ENCODE peak calls at places on chromosome 2, in nine cellular contexts. Q is HCT116, A is endothelial cell of umbilical vein, Z is A549, W is ovary, P is spleen, G is NB4, T is heart left ventricle, R is body of pancreas. E is an unnamed sample.

GRCh38 chr2:9665903-9666302 is 35.1 kb upstream of the YWHAQ start:
- DNase-seq in Q (no peak), A (no peak), Z (peak), W (no peak), P (no peak), G (no peak), T (no peak), R (no peak), E (no peak)

GRCh38 chr2:84800194-84800805 is 80.6 kb downstream of the TRABD2A start:
- DNase-seq in Q (no peak), A (no peak), Z (no peak), W (no peak), P (no peak), G (no peak), T (no peak), R (no peak), E (no peak)

GRCh38 chr2:98434492-98434891 is 10.2 kb upstream of the INPP4A start:
- DNase-seq in Q (no peak), A (no peak), Z (no peak), W (no peak), P (no peak), G (no peak), T (no peak), R (no peak), E (no peak)

GRCh38 chr2:233840520-233840919 is 13.8 kb downstream of the HJURP start:
- DNase-seq in Q (no peak), A (no peak), Z (no peak), W (no peak), P (peak), G (no peak), T (no peak), R (no peak), E (no peak)

GRCh38 chr2:40279001-40279400 is 172.9 kb downstream of the SLC8A1 start:
- DNase-seq in Q (no peak), A (peak), Z (no peak), W (no peak), P (no peak), G (no peak), T (no peak), R (no peak), E (no peak)

GRCh38 chr2:120622159-120622869 is 113.4 kb upstream of the GLI2 start:
- DNase-seq in Q (no peak), A (no peak), Z (no peak), W (no peak), P (peak), G (no peak), T (no peak), R (no peak), E (no peak)

GRCh38 chr2:220966636-220967035 is 605.5 kb downstream of the EPHA4 start:
- DNase-seq in Q (no peak), A (no peak), Z (no peak), W (no peak), P (no peak), G (no peak), T (no peak), R (no peak), E (no peak)

GRCh38 chr2:224025874-224026273 is 13.2 kb downstream of the SERPINE2 start:
- DNase-seq in Q (no peak), A (no peak), Z (no peak), W (no peak), P (no peak), G (peak), T (no peak), R (peak), E (no peak)

GRCh38 chr2:105397959-105398521 is 811 bp downstream of the FHL2 start:
- DNase-seq in Q (no peak), A (peak), Z (no peak), W (no peak), P (no peak), G (no peak), T (no peak), R (no peak), E (no peak)

GRCh38 chr2:119697290-119698013 is 18.5 kb downstream of the TMEM177 start:
- DNase-seq in Q (no peak), A (no peak), Z (no peak), W (no peak), P (no peak), G (no peak), T (no peak), R (no peak), E (no peak)

GRCh38 chr2:212177724-212178123 is 360.9 kb downstream of the ERBB4 start:
- DNase-seq in Q (peak), A (peak), Z (no peak), W (no peak), P (no peak), G (peak), T (no peak), R (no peak), E (no peak)

GRCh38 chr2:233418761-233419625 is 64.7 kb downstream of the DGKD start:
- DNase-seq in Q (peak), A (peak), Z (peak), W (no peak), P (peak), G (no peak), T (peak), R (no peak), E (peak)

GRCh38 chr2:64987001-64987962 is 1.9 kb upstream of the SLC1A4 start:
- DNase-seq in Q (no peak), A (peak), Z (no peak), W (no peak), P (no peak), G (peak), T (no peak), R (no peak), E (no peak)

GRCh38 chr2:181462032-181462431 is 4.8 kb downstream of the ITGA4 start:
- DNase-seq in Q (no peak), A (no peak), Z (no peak), W (no peak), P (no peak), G (no peak), T (no peak), R (no peak), E (no peak)

GRCh38 chr2:102366406-102367112 is 11.0 kb downstream of the IL18R1 start:
- DNase-seq in Q (no peak), A (no peak), Z (no peak), W (no peak), P (no peak), G (peak), T (no peak), R (no peak), E (no peak)

GRCh38 chr2:120596990-120597594 is 138.6 kb upstream of the GLI2 start:
- DNase-seq in Q (no peak), A (peak), Z (no peak), W (peak), P (peak), G (peak), T (peak), R (peak), E (no peak)

GRCh38 chr2:43265006-43265770 is 38.8 kb upstream of the ZFP36L2 start:
- DNase-seq in Q (no peak), A (no peak), Z (no peak), W (peak), P (no peak), G (no peak), T (peak), R (peak), E (peak)

GRCh38 chr2:159153463-159153862 is 133.0 kb downstream of the WDSUB1 start:
- DNase-seq in Q (peak), A (no peak), Z (no peak), W (no peak), P (no peak), G (no peak), T (no peak), R (no peak), E (peak)

GRCh38 chr2:228771306-228771705 is 499.8 kb downstream of the PID1 start:
- DNase-seq in Q (no peak), A (no peak), Z (no peak), W (no peak), P (no peak), G (no peak), T (no peak), R (peak), E (no peak)

GRCh38 chr2:127525692-127526141 is 572 bp downstream of the IWS1 start:
- DNase-seq in Q (no peak), A (no peak), Z (peak), W (no peak), P (no peak), G (peak), T (no peak), R (peak), E (no peak)

GRCh38 chr2:105796131-105796638 is 51.5 kb downstream of the NCK2 start:
- DNase-seq in Q (no peak), A (no peak), Z (no peak), W (no peak), P (no peak), G (peak), T (no peak), R (no peak), E (no peak)

GRCh38 chr2:34785206-34785785 is 1186.2 kb upstream of the FAM98A start:
- DNase-seq in Q (no peak), A (no peak), Z (no peak), W (no peak), P (no peak), G (no peak), T (no peak), R (no peak), E (no peak)

GRCh38 chr2:186757009-186757408 is 63.1 kb downstream of the FAM171B start:
- DNase-seq in Q (no peak), A (peak), Z (no peak), W (no peak), P (no peak), G (no peak), T (no peak), R (no peak), E (no peak)

GRCh38 chr2:50491541-50492114 is 540.3 kb downstream of the NRXN1 start:
- DNase-seq in Q (peak), A (peak), Z (peak), W (no peak), P (no peak), G (peak), T (no peak), R (peak), E (no peak)

GRCh38 chr2:85326946-85327756 is 638 bp downstream of the TGOLN2 start:
- DNase-seq in Q (no peak), A (peak), Z (peak), W (peak), P (peak), G (peak), T (peak), R (peak), E (peak)

GRCh38 chr2:130795431-130795830 is 40.1 kb downstream of the AMER3 start:
- DNase-seq in Q (no peak), A (no peak), Z (no peak), W (no peak), P (peak), G (peak), T (no peak), R (no peak), E (no peak)

GRCh38 chr2:130797493-130798435 is 39.0 kb upstream of the ARHGEF4 start:
- DNase-seq in Q (peak), A (peak), Z (peak), W (peak), P (peak), G (peak), T (peak), R (peak), E (peak)

GRCh38 chr2:130799295-130799694 is 37.4 kb upstream of the ARHGEF4 start:
- DNase-seq in Q (no peak), A (no peak), Z (no peak), W (no peak), P (no peak), G (peak), T (no peak), R (no peak), E (no peak)

GRCh38 chr2:130796280-130796679 is 40.4 kb upstream of the ARHGEF4 start:
- DNase-seq in Q (no peak), A (no peak), Z (no peak), W (peak), P (peak), G (peak), T (no peak), R (no peak), E (no peak)

GRCh38 chr2:130798472-130799221 is 38.1 kb upstream of the ARHGEF4 start:
- DNase-seq in Q (no peak), A (no peak), Z (no peak), W (peak), P (peak), G (no peak), T (peak), R (no peak), E (no peak)
- H3K4me3 ChIP-seq in Q (peak), A (no peak), Z (peak), W (peak), P (peak), G (peak), T (peak), R (no peak), E (peak)

GRCh38 chr2:16154501-16155280 is 214.3 kb downstream of the MYCN start:
- DNase-seq in Q (no peak), A (no peak), Z (no peak), W (no peak), P (no peak), G (no peak), T (no peak), R (no peak), E (no peak)
- TF ChIP-seq CTCF in Q (no peak), A (no peak), Z (no peak), W (no peak), P (no peak), G (no peak), T (no peak), R (no peak), E (no peak)

DNA sequence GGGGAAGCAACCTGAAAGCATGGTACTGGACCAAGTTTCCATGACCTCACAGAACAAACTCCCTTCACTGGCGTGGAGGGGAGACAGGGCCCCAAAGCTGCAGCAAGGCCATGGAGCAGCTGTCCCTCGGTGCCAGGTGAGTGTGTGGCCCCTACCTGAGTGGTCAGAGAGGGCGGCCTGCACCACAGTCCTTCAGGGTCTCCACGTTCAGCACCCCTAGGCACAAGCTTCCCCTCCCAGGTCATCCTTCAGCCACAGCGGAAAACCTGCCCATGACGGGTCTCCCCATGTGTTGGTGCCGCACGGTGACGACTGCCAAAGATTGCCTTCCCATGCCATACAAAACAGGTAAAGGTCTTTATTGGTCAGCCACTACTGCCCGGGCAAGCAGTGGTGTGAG is 201.6 kb downstream of the MGAT5 start:
- DNase-seq in Q (no peak), A (no peak), Z (no peak), W (no peak), P (no peak), G (no peak), T (no peak), R (no peak), E (no peak)
- TF ChIP-seq POLR2A in Q (no peak), A (no peak), Z (no peak), W (no peak), P (no peak), G (no peak), T (no peak), R (no peak), E (no peak)

GRCh38 chr2:160994141-160995002 is 165.9 kb upstream of the TANK start:
- DNase-seq in Q (peak), A (peak), Z (peak), W (peak), P (no peak), G (peak), T (peak), R (peak), E (peak)
- H3K4me3 ChIP-seq in Q (no peak), A (no peak), Z (no peak), W (no peak), P (no peak), G (no peak), T (no peak), R (no peak), E (peak)

GRCh38 chr2:18754286-18754685 is 164.9 kb upstream of the NT5C1B start:
- DNase-seq in Q (no peak), A (no peak), Z (no peak), W (no peak), P (no peak), G (no peak), T (no peak), R (no peak), E (no peak)

GRCh38 chr2:18752022-18752493 is 162.7 kb upstream of the NT5C1B start:
- DNase-seq in Q (no peak), A (no peak), Z (peak), W (no peak), P (no peak), G (no peak), T (no peak), R (no peak), E (no peak)

GRCh38 chr2:18753722-18754121 is 164.4 kb upstream of the NT5C1B start:
- DNase-seq in Q (no peak), A (no peak), Z (no peak), W (no peak), P (no peak), G (no peak), T (no peak), R (no peak), E (no peak)

GRCh38 chr2:18750662-18751554 is 161.5 kb upstream of the NT5C1B start:
- DNase-seq in Q (no peak), A (no peak), Z (no peak), W (no peak), P (no peak), G (no peak), T (no peak), R (no peak), E (no peak)

DNA sequence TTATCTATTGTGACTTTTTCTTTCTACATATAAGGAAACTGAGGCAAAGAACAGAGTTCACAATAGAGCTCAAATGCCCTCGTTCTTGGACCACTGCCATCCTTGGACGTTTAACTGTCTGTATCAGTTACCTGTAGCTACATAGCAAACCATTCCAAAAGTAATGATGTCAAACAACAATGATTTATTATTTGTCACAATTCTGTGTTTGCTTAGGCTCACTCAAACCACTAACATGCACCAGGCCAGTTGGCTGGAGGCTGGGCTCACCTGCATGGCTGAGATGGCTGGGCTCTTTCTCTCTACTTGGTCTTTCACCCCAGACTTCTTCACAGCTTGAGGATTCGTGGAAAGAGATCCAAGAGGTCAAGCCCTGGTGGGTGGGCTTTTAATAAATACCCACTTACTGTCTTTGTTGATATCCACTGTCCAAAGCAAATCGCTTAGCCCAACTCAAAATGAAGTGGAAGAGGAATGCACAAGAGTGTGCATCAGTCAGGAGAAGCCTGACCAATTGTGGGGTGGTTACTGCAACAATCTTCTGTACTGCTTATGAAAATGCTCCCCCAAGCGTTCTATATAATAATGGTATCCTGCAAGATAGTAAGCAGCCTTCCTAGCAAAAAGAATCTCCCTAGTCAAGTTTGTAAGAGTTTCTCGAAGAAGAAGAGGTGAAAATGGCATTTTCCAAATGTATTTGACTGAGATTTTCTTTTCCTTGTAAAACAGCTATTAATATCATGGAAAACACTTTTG is 163.5 kb upstream of the NT5C1B start:
- DNase-seq in Q (no peak), A (no peak), Z (peak), W (no peak), P (no peak), G (peak), T (no peak), R (no peak), E (no peak)
- TF ChIP-seq CTCF in Q (peak), A (no peak), Z (peak), W (no peak), P (no peak), G (no peak), T (no peak), R (no peak), E (no peak)

GRCh38 chr2:231785822-231786176 is 446 bp upstream of the COPS7B start:
- DNase-seq in Q (no peak), A (no peak), Z (no peak), W (no peak), P (no peak), G (peak), T (no peak), R (no peak), E (no peak)

GRCh38 chr2:231780123-231780908 is 766 bp downstream of the PDE6D start:
- DNase-seq in Q (no peak), A (peak), Z (no peak), W (peak), P (peak), G (peak), T (peak), R (no peak), E (no peak)

GRCh38 chr2:231785413-231785812 is 832 bp upstream of the COPS7B start:
- DNase-seq in Q (no peak), A (no peak), Z (no peak), W (no peak), P (no peak), G (no peak), T (no peak), R (no peak), E (no peak)

GRCh38 chr2:231781798-231782726 is 980 bp upstream of the PDE6D start:
- DNase-seq in Q (peak), A (peak), Z (peak), W (peak), P (no peak), G (peak), T (no peak), R (peak), E (no peak)

DNA sequence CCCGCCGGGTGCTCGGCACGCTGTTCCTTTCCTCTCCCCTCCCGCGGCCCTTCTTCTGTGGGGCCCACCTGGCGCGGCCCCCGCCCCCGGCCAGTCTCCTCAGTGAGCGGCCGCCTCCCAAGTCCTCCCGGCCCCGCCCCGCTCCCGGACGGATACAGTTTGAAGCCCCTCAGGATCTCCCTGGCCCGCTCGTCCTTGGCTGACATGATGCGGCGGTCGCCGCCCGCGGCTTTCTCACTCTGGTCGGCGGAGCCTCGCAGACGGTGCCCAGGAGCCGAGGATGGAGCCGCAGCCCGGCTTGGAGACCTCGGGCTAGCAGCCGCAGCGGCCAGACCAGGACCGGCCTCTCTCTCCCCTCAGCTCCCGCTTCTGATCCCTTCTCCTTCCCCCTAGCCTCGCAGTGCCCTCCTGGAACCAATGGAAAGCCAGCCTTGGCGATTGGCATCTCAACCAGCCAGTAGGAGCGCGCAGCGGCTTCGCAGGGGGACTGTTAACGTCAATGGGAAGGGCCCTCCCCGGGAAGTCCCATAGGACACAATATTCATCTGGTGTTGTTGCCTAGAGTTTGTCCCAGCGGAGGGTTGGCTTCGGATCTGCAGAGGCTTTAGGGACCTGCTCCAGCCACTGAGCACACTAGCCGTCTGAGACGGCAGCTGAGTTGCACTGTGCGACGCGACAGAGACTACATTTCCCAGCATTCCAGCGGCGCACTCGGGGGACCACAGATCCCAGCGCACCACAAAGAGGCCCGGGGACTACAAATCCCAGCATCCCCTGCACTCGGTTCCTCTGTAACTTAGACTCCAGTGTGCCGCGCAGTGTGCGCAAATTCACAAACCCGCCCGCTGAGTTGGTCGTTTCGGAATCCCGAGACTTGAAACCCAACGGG is at the start of gene PDE6D:
- DNase-seq in Q (peak), A (peak), Z (peak), W (peak), P (peak), G (peak), T (peak), R (peak), E (peak)
- TF ChIP-seq POLR2A in Q (peak), A (peak), Z (peak), W (peak), P (peak), G (peak), T (peak), R (peak), E (peak)

E was measured in upper lobe of left lung.